ENCODE peak calls at places on chromosome 4, in eight cellular contexts. V is NCI-H2081; B is CD8-positive, alpha-beta memory T cell; F is ureter; K is pulmonary artery endothelial cell; Z is endothelial cell of umbilical vein; E is astrocyte of the cerebellum; W is AG04449. M is an unnamed sample.

GRCh38 chr4:2469192-2469984 is 482 bp downstream of the RNF4 start:
- DNase-seq in V (peak; percentile 52), B (peak; percentile 83), F (peak; percentile 59), K (no peak), Z (no peak), E (no peak), W (no peak), M (no peak)

GRCh38 chr4:76689079-76689817 is 208.7 kb downstream of the SOWAHB start:
- DNase-seq in V (peak; percentile 74), B (no peak), F (no peak), K (no peak), Z (peak; percentile 40), E (no peak), W (no peak), M (no peak)

GRCh38 chr4:113181289-113182007 is 132.0 kb downstream of the ANK2 start:
- DNase-seq in V (no peak), B (no peak), F (no peak), K (no peak), Z (no peak), E (no peak), W (no peak), M (no peak)

GRCh38 chr4:123386608-123387007 is 10.0 kb upstream of the SPRY1 start:
- DNase-seq in V (no peak), B (no peak), F (no peak), K (peak; percentile 86), Z (peak; percentile 95), E (no peak), W (no peak), M (no peak)

GRCh38 chr4:48653217-48654014 is 126.7 kb downstream of the FRYL start:
- DNase-seq in V (no peak), B (no peak), F (peak; percentile 54), K (no peak), Z (no peak), E (peak; percentile 74), W (no peak), M (no peak)

GRCh38 chr4:187608001-187608421 is 387.6 kb upstream of the ZFP42 start:
- DNase-seq in V (no peak), B (no peak), F (no peak), K (no peak), Z (peak; percentile 33), E (no peak), W (peak; percentile 67), M (peak; percentile 61)

GRCh38 chr4:106048250-106048931 is 153.1 kb downstream of the NPNT start:
- DNase-seq in V (no peak), B (no peak), F (no peak), K (no peak), Z (peak; percentile 42), E (no peak), W (no peak), M (no peak)

GRCh38 chr4:44532851-44533250 is 84.2 kb upstream of the KCTD8 start:
- DNase-seq in V (no peak), B (no peak), F (no peak), K (no peak), Z (no peak), E (no peak), W (no peak), M (peak; percentile 4)

GRCh38 chr4:82770607-82771006 is 28.0 kb downstream of the SCD5 start:
- DNase-seq in V (no peak), B (no peak), F (no peak), K (no peak), Z (no peak), E (no peak), W (no peak), M (no peak)

GRCh38 chr4:76996445-76996844 is 46.9 kb downstream of the SEPTIN11 start:
- DNase-seq in V (no peak), B (no peak), F (no peak), K (no peak), Z (no peak), E (no peak), W (no peak), M (no peak)

GRCh38 chr4:137180349-137180748 is 351.9 kb downstream of the PCDH18 start:
- DNase-seq in V (no peak), B (no peak), F (no peak), K (no peak), Z (no peak), E (no peak), W (no peak), M (no peak)

GRCh38 chr4:73131281-73131680 is 61.8 kb upstream of the COX18 start:
- DNase-seq in V (no peak), B (no peak), F (no peak), K (no peak), Z (no peak), E (no peak), W (no peak), M (no peak)

GRCh38 chr4:26746742-26747351 is 113.8 kb upstream of the STIM2 start:
- DNase-seq in V (no peak), B (no peak), F (no peak), K (no peak), Z (no peak), E (no peak), W (no peak), M (no peak)

GRCh38 chr4:26525751-26526150 is 35.5 kb upstream of the CCKAR start:
- DNase-seq in V (no peak), B (no peak), F (no peak), K (no peak), Z (no peak), E (no peak), W (no peak), M (no peak)

GRCh38 chr4:184463856-184464255 is 10.5 kb downstream of the IRF2 start:
- DNase-seq in V (no peak), B (no peak), F (no peak), K (no peak), Z (no peak), E (no peak), W (no peak), M (no peak)

GRCh38 chr4:159305129-159305528 is 202.2 kb downstream of the RAPGEF2 start:
- DNase-seq in V (no peak), B (no peak), F (no peak), K (no peak), Z (no peak), E (no peak), W (no peak), M (no peak)

GRCh38 chr4:146275370-146275769 is 61.0 kb downstream of the REELD1 start:
- DNase-seq in V (no peak), B (no peak), F (no peak), K (no peak), Z (no peak), E (no peak), W (no peak), M (no peak)

GRCh38 chr4:71595576-71596108 is 188.2 kb downstream of the GC start:
- DNase-seq in V (peak; percentile 42), B (no peak), F (no peak), K (no peak), Z (no peak), E (no peak), W (no peak), M (no peak)

GRCh38 chr4:174358823-174359222 is 75.1 kb downstream of the CEP44 start:
- DNase-seq in V (no peak), B (no peak), F (no peak), K (no peak), Z (no peak), E (peak; percentile 29), W (peak; percentile 3), M (peak; percentile 38)

GRCh38 chr4:137659431-137659830 is 127.1 kb upstream of the PCDH18 start:
- DNase-seq in V (no peak), B (no peak), F (no peak), K (no peak), Z (no peak), E (peak; percentile 47), W (no peak), M (no peak)

GRCh38 chr4:47641755-47642154 is 156.7 kb downstream of the ATP10D start:
- DNase-seq in V (no peak), B (no peak), F (no peak), K (no peak), Z (no peak), E (no peak), W (no peak), M (no peak)

GRCh38 chr4:147754037-147754445 is 22.2 kb downstream of the ARHGAP10 start:
- DNase-seq in V (no peak), B (no peak), F (no peak), K (no peak), Z (peak; percentile 61), E (no peak), W (peak; percentile 71), M (peak; percentile 72)

GRCh38 chr4:41661447-41662076 is 87.0 kb downstream of the PHOX2B start:
- DNase-seq in V (peak; percentile 70), B (no peak), F (peak; percentile 57), K (peak; percentile 10), Z (peak; percentile 69), E (peak; percentile 53), W (no peak), M (no peak)

GRCh38 chr4:24473309-24473721 is 111.0 kb downstream of the DHX15 start:
- DNase-seq in V (peak; percentile 66), B (no peak), F (peak; percentile 53), K (no peak), Z (no peak), E (no peak), W (no peak), M (no peak)

GRCh38 chr4:130110760-130111159 is 1014.8 kb downstream of the C4orf33 start:
- DNase-seq in V (no peak), B (no peak), F (no peak), K (no peak), Z (no peak), E (no peak), W (no peak), M (no peak)

M was measured in non-pigmented ciliary epithelial cell.